ENCODE peak calls at places on chromosomes 4 and X, in eight cellular contexts. U is Panc1, H is HCT116, E is GM23338, C is HepG2, F is upper lobe of left lung, S is K562, J is GM12878. O is an unnamed sample.

GRCh38 chr4:79526970-79527565 is 119.0 kb upstream of the GK2 start:
- ATAC-seq in U (peak), H (no peak), E (no peak), C (no peak), F (no peak), S (peak), J (no peak), O (no peak)

GRCh38 chr4:45472490-45472889 is 651.4 kb downstream of the GABRG1 start:
- ATAC-seq in U (no peak), H (no peak), E (no peak), C (no peak), F (peak), S (no peak), J (no peak), O (no peak)

GRCh38 chr4:134585972-134586371 is 384.4 kb upstream of the PABPC4L start:
- ATAC-seq in U (no peak), H (no peak), E (no peak), C (no peak), F (no peak), S (no peak), J (peak), O (no peak)

GRCh38 chrX:19566359-19567141 is 51.2 kb upstream of the MAP3K15 start:
- ATAC-seq in U (no peak), H (no peak), E (peak), C (peak), F (no peak), S (peak), J (peak), O (no peak)

GRCh38 chr4:109465065-109465464 is 31.4 kb downstream of the SEC24B start:
- ATAC-seq in U (no peak), H (no peak), E (no peak), C (no peak), F (no peak), S (no peak), J (no peak), O (no peak)

GRCh38 chr4:74235135-74235534 is 73.1 kb upstream of the EPGN start:
- ATAC-seq in U (no peak), H (no peak), E (no peak), C (no peak), F (no peak), S (peak), J (peak), O (no peak)

GRCh38 chr4:147970003-147970402 is 238.1 kb downstream of the ARHGAP10 start:
- ATAC-seq in U (no peak), H (no peak), E (no peak), C (no peak), F (no peak), S (no peak), J (no peak), O (no peak)

GRCh38 chr4:71288875-71289274 is 49.9 kb upstream of the SLC4A4 start:
- ATAC-seq in U (no peak), H (no peak), E (no peak), C (no peak), F (no peak), S (no peak), J (no peak), O (no peak)

GRCh38 chr4:104967034-104967401 is 179.7 kb upstream of the TET2 start:
- ATAC-seq in U (no peak), H (no peak), E (no peak), C (no peak), F (peak), S (no peak), J (peak), O (no peak)

GRCh38 chrX:129968968-129969367 is 13.5 kb upstream of the BCORL1 start:
- ATAC-seq in U (no peak), H (no peak), E (no peak), C (no peak), F (no peak), S (no peak), J (no peak), O (no peak)

GRCh38 chr4:40264995-40265909 is 68.4 kb downstream of the RHOH start:
- ATAC-seq in U (peak), H (no peak), E (peak), C (no peak), F (no peak), S (peak), J (peak), O (no peak)
- TF ChIP-seq POLR2AphosphoS5 in U (no peak), H (no peak), E (no peak), C (no peak), F (no peak), S (peak), J (no peak), O (no peak)

GRCh38 chr4:19224820-19225219 is 1026.9 kb upstream of the SLIT2 start:
- ATAC-seq in U (peak), H (no peak), E (no peak), C (no peak), F (no peak), S (no peak), J (no peak), O (no peak)
- TF ChIP-seq CTCF in U (peak), H (peak), E (peak), C (peak), F (no peak), S (no peak), J (no peak), O (peak)

GRCh38 chr4:16122225-16122624 is 38.4 kb upstream of the PROM1 start:
- ATAC-seq in U (no peak), H (no peak), E (no peak), C (no peak), F (no peak), S (no peak), J (no peak), O (no peak)
- TF ChIP-seq POLR2AphosphoS5 in U (no peak), H (no peak), E (no peak), C (no peak), F (no peak), S (no peak), J (no peak), O (no peak)

GRCh38 chr4:174873931-174874330 is 44.2 kb upstream of the ADAM29 start:
- ATAC-seq in U (no peak), H (peak), E (peak), C (no peak), F (no peak), S (peak), J (peak), O (no peak)
- TF ChIP-seq CTCF in U (peak), H (peak), E (peak), C (no peak), F (no peak), S (peak), J (peak), O (no peak)

GRCh38 chr4:128600996-128601857 is 208.3 kb upstream of the JADE1 start:
- ATAC-seq in U (peak), H (peak), E (no peak), C (peak), F (peak), S (peak), J (peak), O (peak)
- TF ChIP-seq POLR2AphosphoS5 in U (peak), H (peak), E (no peak), C (no peak), F (peak), S (no peak), J (no peak), O (peak)

GRCh38 chr4:185259719-185260118 is 50.3 kb downstream of the SNX25 start:
- ATAC-seq in U (no peak), H (no peak), E (peak), C (no peak), F (no peak), S (no peak), J (no peak), O (no peak)
- TF ChIP-seq CTCF in U (no peak), H (no peak), E (no peak), C (no peak), F (no peak), S (no peak), J (no peak), O (no peak)

DNA sequence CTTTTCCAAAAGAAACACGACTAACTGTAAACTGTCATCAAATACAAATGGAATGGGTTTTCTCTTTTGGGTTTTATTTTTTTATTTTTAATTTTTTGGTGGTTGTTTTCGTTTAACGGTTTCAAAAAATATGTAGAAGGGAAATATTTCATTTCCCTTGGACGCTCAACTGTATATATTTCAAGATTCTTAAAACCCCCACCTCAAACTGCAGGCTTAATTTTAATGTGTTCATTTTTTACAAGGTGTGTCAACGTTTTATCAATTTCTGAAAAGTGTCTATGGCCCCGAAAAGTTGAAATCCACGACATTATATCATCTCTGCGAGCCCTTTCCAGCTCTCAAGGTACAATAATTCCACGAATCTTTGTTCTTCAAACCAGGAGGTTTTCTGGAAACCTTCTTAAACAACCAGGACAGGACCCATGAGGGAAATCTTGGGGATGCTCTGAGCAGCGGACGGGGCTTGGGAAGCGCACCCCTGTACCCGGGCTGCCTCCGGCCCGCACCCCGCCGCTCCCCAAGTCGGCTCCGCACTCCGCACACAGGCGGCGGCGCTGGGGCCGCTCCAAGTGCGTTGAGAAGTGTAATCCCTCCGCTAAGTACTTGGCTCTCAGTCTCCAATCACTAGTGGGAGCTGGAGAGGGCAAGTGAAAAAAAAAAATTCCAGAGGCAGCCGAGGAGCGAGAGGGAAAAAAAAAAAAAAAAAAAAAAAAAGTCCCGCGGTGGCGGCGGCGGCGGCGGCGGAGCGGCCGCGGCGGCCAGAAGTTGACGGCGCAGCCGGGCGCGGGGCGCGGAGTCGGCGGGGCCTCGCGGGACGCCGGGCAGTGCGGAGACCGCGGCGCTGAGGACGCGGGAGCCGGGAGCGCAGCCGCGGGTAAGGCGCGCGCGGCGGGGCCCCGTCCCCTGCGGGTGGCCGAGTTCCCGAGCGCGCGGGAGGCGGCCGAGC is at the start of gene BMPR1B:
- ATAC-seq in U (peak), H (no peak), E (peak), C (peak), F (peak), S (no peak), J (no peak), O (peak)
- TF ChIP-seq POLR2AphosphoS5 in U (no peak), H (no peak), E (no peak), C (no peak), F (no peak), S (no peak), J (no peak), O (peak)

DNA sequence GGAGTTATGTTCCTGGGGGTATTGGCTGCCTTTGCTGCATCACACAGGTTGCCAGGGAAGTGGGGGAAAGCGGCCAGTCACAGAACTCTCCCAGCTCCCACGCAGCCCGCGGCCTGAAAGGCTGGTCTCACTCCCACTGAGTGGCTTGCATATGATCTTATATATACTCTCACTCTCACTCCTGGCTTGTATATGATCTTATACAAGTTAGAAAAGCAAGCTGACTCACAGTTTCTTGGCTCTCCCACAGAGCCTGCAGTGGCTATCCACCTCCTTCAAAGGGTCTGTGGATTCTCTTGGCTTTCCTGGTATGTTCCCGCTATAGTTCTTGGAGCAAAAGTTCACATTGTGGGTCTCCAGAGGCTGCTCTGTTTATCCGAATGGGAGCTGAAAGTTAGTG is 833.5 kb upstream of the GALNTL6 start:
- ATAC-seq in U (no peak), H (no peak), E (no peak), C (no peak), F (peak), S (no peak), J (no peak), O (no peak)
- TF ChIP-seq CTCF in U (no peak), H (no peak), E (no peak), C (no peak), F (no peak), S (no peak), J (no peak), O (no peak)

DNA sequence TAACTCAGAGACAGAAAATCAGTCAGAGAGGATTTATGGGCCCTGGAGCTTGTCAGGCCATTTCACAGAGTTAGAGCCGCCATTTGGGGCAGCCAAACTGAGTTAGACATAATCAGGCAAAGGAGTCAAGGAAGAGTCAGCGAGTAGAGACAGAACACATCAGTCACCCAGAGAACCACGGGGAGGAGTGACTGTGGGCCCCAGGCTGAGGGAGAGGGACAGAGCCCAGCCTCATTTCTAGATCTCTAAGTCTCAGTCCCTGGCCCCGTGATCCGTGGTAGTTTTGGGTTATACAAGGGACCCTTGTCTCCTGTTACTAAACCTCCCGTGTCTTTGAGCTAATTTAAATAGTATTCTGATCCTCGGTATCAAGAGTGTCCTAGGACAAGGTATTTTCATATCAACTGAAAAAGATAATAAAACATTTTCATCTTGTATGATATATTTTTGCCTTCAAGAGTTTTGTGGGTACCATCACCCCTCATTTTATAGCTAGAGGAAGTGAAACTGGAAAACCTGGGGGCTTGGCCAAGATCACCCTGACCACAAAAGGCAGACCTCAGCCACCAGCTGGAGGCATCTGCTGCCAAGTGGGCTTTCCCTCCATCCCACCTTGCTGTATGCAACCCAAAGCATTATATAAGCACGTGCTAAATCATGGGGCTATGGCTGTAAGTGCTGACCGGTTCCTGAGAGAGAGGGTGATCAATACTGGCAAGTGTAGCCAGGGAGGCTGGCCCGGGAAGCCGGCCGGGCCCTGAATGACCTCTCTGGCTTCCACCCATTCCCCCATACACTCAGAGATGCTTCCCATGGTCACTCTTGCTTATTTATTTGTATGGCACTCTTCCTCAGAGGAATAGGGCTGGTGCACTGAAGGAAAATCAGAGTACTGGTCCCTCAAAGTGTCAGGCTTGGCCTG is 204.1 kb downstream of the BCOR start:
- ATAC-seq in U (no peak), H (no peak), E (no peak), C (no peak), F (no peak), S (no peak), J (peak), O (no peak)
- TF ChIP-seq POLR2AphosphoS5 in U (no peak), H (no peak), E (no peak), C (no peak), F (no peak), S (no peak), J (no peak), O (no peak)

O was measured in gastroesophageal sphincter.